ENCODE peak calls at places on chromosome 3, in four cellular contexts. Z is Peyer's patch; T is activated T-helper 9 cell treated with anti-CD3 and anti-CD28 coated beads, Interleukin-2, amount 50 U/mL, for 16 hours; B is GM04503. M is an unnamed sample.

GRCh38 chr3:52983336-52983807 is 62.5 kb downstream of the SFMBT1 start:
- DNase-seq in Z (peak), T (peak), B (no peak), M (peak)

GRCh38 chr3:105349988-105350387 is 16.7 kb upstream of the ALCAM start:
- DNase-seq in Z (no peak), T (no peak), B (no peak), M (no peak)

GRCh38 chr3:157360044-157360443 is 76.6 kb upstream of the PTX3 start:
- DNase-seq in Z (no peak), T (no peak), B (peak), M (no peak)

GRCh38 chr3:13215940-13216546 is 142.8 kb upstream of the IQSEC1 start:
- DNase-seq in Z (no peak), T (no peak), B (peak), M (no peak)

GRCh38 chr3:72052841-72053409 is 268.0 kb upstream of the PROK2 start:
- DNase-seq in Z (no peak), T (no peak), B (no peak), M (no peak)

GRCh38 chr3:128346562-128346961 is 120.1 kb downstream of the DNAJB8 start:
- DNase-seq in Z (no peak), T (no peak), B (no peak), M (no peak)

GRCh38 chr3:166243511-166243910 is 406.3 kb upstream of the BCHE start:
- DNase-seq in Z (no peak), T (no peak), B (no peak), M (no peak)

GRCh38 chr3:176275538-176275937 is 921.7 kb downstream of the TBL1XR1 start:
- DNase-seq in Z (no peak), T (no peak), B (no peak), M (no peak)

GRCh38 chr3:184336484-184337230 is 743 bp upstream of the FAM131A start:
- DNase-seq in Z (no peak), T (no peak), B (no peak), M (peak)

GRCh38 chr3:46895761-46896160 is 18.2 kb downstream of the PTH1R start:
- DNase-seq in Z (no peak), T (no peak), B (no peak), M (no peak)

GRCh38 chr3:152899306-152899705 is 64.4 kb downstream of the P2RY1 start:
- DNase-seq in Z (no peak), T (no peak), B (no peak), M (no peak)

GRCh38 chr3:102124301-102125158 is 275.2 kb downstream of the NFKBIZ start:
- DNase-seq in Z (no peak), T (no peak), B (no peak), M (no peak)

GRCh38 chr3:63706321-63707085 is 54.0 kb downstream of the SNTN start:
- DNase-seq in Z (no peak), T (no peak), B (no peak), M (no peak)

GRCh38 chr3:123584988-123585937 is at the start of gene HACD2:
- DNase-seq in Z (peak), T (peak), B (peak), M (peak)

GRCh38 chr3:101926594-101927105 is 77.3 kb downstream of the NFKBIZ start:
- DNase-seq in Z (no peak), T (no peak), B (no peak), M (no peak)

GRCh38 chr3:170081079-170081741 is 43.4 kb downstream of the GPR160 start:
- DNase-seq in Z (no peak), T (no peak), B (peak), M (no peak)

GRCh38 chr3:48716508-48716981 is 476 bp downstream of the IP6K2 start:
- DNase-seq in Z (peak), T (peak), B (no peak), M (no peak)

GRCh38 chr3:195164573-195165263 is 106.2 kb downstream of the XXYLT1 start:
- DNase-seq in Z (no peak), T (no peak), B (no peak), M (no peak)

GRCh38 chr3:46852839-46853355 is 10.3 kb downstream of the MYL3 start:
- DNase-seq in Z (peak), T (no peak), B (no peak), M (no peak)

GRCh38 chr3:172885704-172886103 is 135.2 kb downstream of the ECT2 start:
- DNase-seq in Z (no peak), T (no peak), B (no peak), M (no peak)

GRCh38 chr3:122312826-122313225 is 12.2 kb upstream of the CSTA start:
- DNase-seq in Z (no peak), T (no peak), B (no peak), M (no peak)

M was measured in GM20000.